ENCODE peak calls at places on chromosomes 13 and 19, in six cellular contexts. Q is lower lobe of right lung, K is lower leg skin, H is Peyer's patch, N is uterus, A is adrenal gland. U is an unnamed sample.

GRCh38 chr13:32726374-32727037 is 140.3 kb downstream of the PDS5B start:
- DNase-seq in Q (no peak), K (no peak), H (no peak), N (no peak), A (no peak), U (no peak)

GRCh38 chr19:55923556-55923955 is 8.6 kb downstream of the NLRP13 start:
- DNase-seq in Q (no peak), K (no peak), H (no peak), N (no peak), A (no peak), U (no peak)

GRCh38 chr13:101649490-101650126 is 197.1 kb downstream of the ITGBL1 start:
- DNase-seq in Q (no peak), K (peak; percentile 21), H (no peak), N (no peak), A (no peak), U (no peak)

GRCh38 chr13:106802917-106803316 is 235.0 kb upstream of the ARGLU1 start:
- DNase-seq in Q (no peak), K (no peak), H (no peak), N (no peak), A (no peak), U (no peak)

GRCh38 chr13:22278336-22278929 is 607.6 kb downstream of the FGF9 start:
- DNase-seq in Q (no peak), K (peak; percentile 32), H (peak; percentile 84), N (peak; percentile 28), A (peak; percentile 83), U (no peak)

GRCh38 chr19:54178581-54179261 is 5.8 kb upstream of the TMC4 start:
- DNase-seq in Q (no peak), K (no peak), H (no peak), N (no peak), A (no peak), U (no peak)

GRCh38 chr19:33280351-33280921 is 21.9 kb downstream of the CEBPA start:
- DNase-seq in Q (no peak), K (no peak), H (no peak), N (no peak), A (no peak), U (no peak)

GRCh38 chr13:110722971-110723370 is 9.5 kb downstream of the ING1 start:
- DNase-seq in Q (no peak), K (no peak), H (no peak), N (no peak), A (no peak), U (no peak)

GRCh38 chr19:55333870-55334269 is 5.8 kb upstream of the KMT5C start:
- DNase-seq in Q (no peak), K (no peak), H (peak; percentile 93), N (no peak), A (no peak), U (no peak)

GRCh38 chr13:67204731-67205130 is 25.4 kb downstream of the PCDH9 start:
- DNase-seq in Q (no peak), K (no peak), H (no peak), N (no peak), A (no peak), U (no peak)

GRCh38 chr13:113138792-113139551 is 16.4 kb downstream of the F10 start:
- DNase-seq in Q (no peak), K (no peak), H (no peak), N (no peak), A (peak; percentile 41), U (no peak)

GRCh38 chr19:4673216-4673615 is 3.1 kb upstream of the MYDGF start:
- DNase-seq in Q (no peak), K (no peak), H (no peak), N (no peak), A (no peak), U (no peak)

GRCh38 chr19:31905980-31906948 is 439.1 kb upstream of the ZNF507 start:
- DNase-seq in Q (peak; percentile 49), K (peak; percentile 65), H (no peak), N (peak; percentile 58), A (no peak), U (no peak)

GRCh38 chr19:5718579-5719273 is 1.2 kb downstream of the LONP1 start:
- DNase-seq in Q (no peak), K (no peak), H (no peak), N (no peak), A (peak; percentile 88), U (no peak)

GRCh38 chr19:40533508-40533907 is 43.2 kb upstream of the SHKBP1 start:
- DNase-seq in Q (no peak), K (no peak), H (no peak), N (no peak), A (no peak), U (no peak)
- TF ChIP-seq CTCF in Q (no peak), K (no peak), H (no peak), N (no peak), A (no peak), U (no peak)

GRCh38 chr13:91135376-91135775 is 212.1 kb upstream of the MIR17HG start:
- DNase-seq in Q (no peak), K (no peak), H (no peak), N (no peak), A (no peak), U (no peak)

GRCh38 chr13:91133941-91134772 is 213.3 kb upstream of the MIR17HG start:
- DNase-seq in Q (no peak), K (peak; percentile 25), H (peak; percentile 76), N (no peak), A (peak; percentile 71), U (no peak)

GRCh38 chr13:91136806-91137205 is 210.7 kb upstream of the MIR17HG start:
- DNase-seq in Q (no peak), K (no peak), H (no peak), N (no peak), A (no peak), U (no peak)

GRCh38 chr13:91134773-91135124 is 212.7 kb upstream of the MIR17HG start:
- DNase-seq in Q (no peak), K (no peak), H (no peak), N (no peak), A (no peak), U (no peak)

GRCh38 chr13:91135949-91136348 is 211.5 kb upstream of the MIR17HG start:
- DNase-seq in Q (no peak), K (no peak), H (no peak), N (no peak), A (no peak), U (no peak)
- TF ChIP-seq CTCF in Q (no peak), K (no peak), H (no peak), N (no peak), A (no peak), U (no peak)

GRCh38 chr19:45762870-45763631 is 6.0 kb downstream of the SIX5 start:
- DNase-seq in Q (no peak), K (no peak), H (no peak), N (no peak), A (no peak), U (no peak)
- TF ChIP-seq CTCF in Q (no peak), K (no peak), H (no peak), N (no peak), A (no peak), U (no peak)

DNA sequence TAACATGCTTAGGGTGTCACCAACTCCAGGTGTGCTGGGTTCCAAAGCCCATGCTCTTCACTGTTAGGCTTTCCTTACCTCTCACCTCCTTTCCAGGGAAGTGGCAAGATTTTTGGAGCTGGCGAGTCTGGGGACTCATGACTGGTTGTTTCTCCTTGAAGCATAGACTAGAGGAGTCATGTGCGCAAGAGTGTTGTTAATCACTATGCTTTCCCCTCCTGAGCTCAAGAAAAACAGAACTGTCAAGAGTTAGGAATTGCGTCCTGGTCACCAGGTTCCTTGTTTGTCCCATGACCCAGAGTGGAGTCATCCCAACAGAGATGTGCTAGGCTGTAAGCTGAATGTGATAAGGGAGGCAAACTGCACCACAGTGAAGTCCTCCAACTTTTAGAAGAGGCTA is 234.1 kb downstream of the ZIC5 start:
- DNase-seq in Q (no peak), K (no peak), H (no peak), N (no peak), A (no peak), U (no peak)
- TF ChIP-seq CTCF in Q (no peak), K (no peak), H (no peak), N (no peak), A (no peak), U (no peak)

GRCh38 chr19:741506-742131 is 9.3 kb upstream of the MISP start:
- DNase-seq in Q (no peak), K (no peak), H (no peak), N (no peak), A (no peak), U (no peak)
- TF ChIP-seq CTCF in Q (no peak), K (no peak), H (no peak), N (no peak), A (no peak), U (no peak)

GRCh38 chr19:1057185-1057857 is 9.6 kb upstream of the ARHGAP45 start:
- DNase-seq in Q (no peak), K (no peak), H (no peak), N (no peak), A (no peak), U (no peak)
- TF ChIP-seq CTCF in Q (peak; percentile 26), K (no peak), H (peak; percentile 15), N (no peak), A (no peak), U (no peak)

GRCh38 chr13:75194717-75195116 is 287.3 kb downstream of the TBC1D4 start:
- DNase-seq in Q (no peak), K (no peak), H (no peak), N (no peak), A (no peak), U (no peak)

GRCh38 chr13:75197803-75198202 is 284.2 kb downstream of the TBC1D4 start:
- DNase-seq in Q (no peak), K (no peak), H (no peak), N (no peak), A (no peak), U (no peak)

GRCh38 chr13:75195479-75196111 is 286.4 kb downstream of the TBC1D4 start:
- DNase-seq in Q (no peak), K (no peak), H (no peak), N (no peak), A (no peak), U (no peak)

DNA sequence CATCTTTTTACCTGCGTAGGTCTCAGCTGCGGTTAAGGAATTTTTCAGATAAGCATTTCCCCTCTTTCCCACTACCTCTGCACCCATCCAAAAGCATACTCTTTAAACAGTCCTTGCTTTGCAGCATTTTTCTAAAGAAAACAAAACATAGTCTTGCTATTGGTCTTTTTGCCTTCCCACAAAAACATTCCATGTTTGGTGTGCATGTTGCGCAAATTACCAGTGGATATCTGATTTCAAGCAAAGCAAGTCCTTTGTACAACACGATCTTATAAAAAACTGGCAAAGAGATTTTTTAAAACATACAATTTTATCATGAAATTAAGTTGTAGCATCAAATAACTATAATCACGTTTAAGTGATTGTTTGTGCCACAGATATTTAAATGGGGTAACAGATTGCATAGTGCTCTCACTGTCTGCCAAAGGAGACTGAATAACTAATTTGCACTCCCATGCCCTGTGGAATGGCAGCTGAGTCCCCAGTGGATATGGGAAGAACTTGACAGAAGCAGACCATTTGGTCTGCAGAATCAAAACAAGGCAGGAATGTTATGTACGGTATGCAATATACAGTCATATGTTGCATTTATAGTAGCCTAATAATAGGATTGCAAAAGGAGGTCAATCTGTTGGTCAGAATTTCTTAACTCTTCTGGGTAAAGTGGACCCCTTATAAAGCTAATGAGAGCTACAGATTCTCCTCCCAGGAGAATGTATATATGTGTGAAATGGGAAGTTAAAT is 285.7 kb downstream of the TBC1D4 start:
- DNase-seq in Q (no peak), K (no peak), H (no peak), N (no peak), A (no peak), U (no peak)
- TF ChIP-seq CTCF in Q (no peak), K (no peak), H (no peak), N (no peak), A (no peak), U (no peak)